ENCODE peak calls at places on chromosome 13, in seven cellular contexts. Z, W, L, F, T, U and K are unnamed samples.

GRCh38 chr13:23859455-23859854 is 29.7 kb downstream of the MIPEP start:
- DNase-seq in Z (no peak), W (no peak), L (no peak), F (no peak), T (no peak), U (no peak), K (no peak)

GRCh38 chr13:99656843-99657506 is 155.7 kb downstream of the TM9SF2 start:
- DNase-seq in Z (no peak), W (no peak), L (no peak), F (peak), T (no peak), U (no peak), K (no peak)

GRCh38 chr13:51721485-51721884 is 82.5 kb downstream of the DHRS12 start:
- DNase-seq in Z (no peak), W (no peak), L (no peak), F (no peak), T (no peak), U (no peak), K (no peak)

GRCh38 chr13:66659291-66660012 is 570.7 kb downstream of the PCDH9 start:
- DNase-seq in Z (no peak), W (no peak), L (no peak), F (no peak), T (no peak), U (peak), K (peak)

GRCh38 chr13:40786568-40786996 is 2.8 kb upstream of the SLC25A15 start:
- DNase-seq in Z (no peak), W (no peak), L (peak), F (no peak), T (no peak), U (peak), K (no peak)

GRCh38 chr13:40666905-40667621 is 622 bp upstream of the FOXO1 start:
- DNase-seq in Z (peak), W (peak), L (peak), F (peak), T (no peak), U (no peak), K (no peak)

GRCh38 chr13:41716236-41716635 is 244.7 kb downstream of the VWA8 start:
- DNase-seq in Z (no peak), W (no peak), L (no peak), F (no peak), T (no peak), U (no peak), K (no peak)

GRCh38 chr13:74299688-74300087 is 165.5 kb upstream of the KLF12 start:
- DNase-seq in Z (no peak), W (no peak), L (no peak), F (no peak), T (no peak), U (no peak), K (no peak)

GRCh38 chr13:111508164-111508870 is 187.9 kb downstream of the TEX29 start:
- DNase-seq in Z (no peak), W (no peak), L (no peak), F (peak), T (no peak), U (no peak), K (no peak)

GRCh38 chr13:85586856-85587255 is 212.4 kb downstream of the SLITRK6 start:
- DNase-seq in Z (no peak), W (no peak), L (no peak), F (no peak), T (no peak), U (no peak), K (no peak)

GRCh38 chr13:46756977-46757376 is 40.0 kb downstream of the ESD start:
- DNase-seq in Z (no peak), W (no peak), L (no peak), F (no peak), T (no peak), U (no peak), K (no peak)

GRCh38 chr13:68984688-68985319 is 1122.8 kb upstream of the ATXN8OS start:
- DNase-seq in Z (no peak), W (no peak), L (no peak), F (no peak), T (no peak), U (no peak), K (no peak)

GRCh38 chr13:59607172-59607571 is 556.6 kb downstream of the DIAPH3 start:
- DNase-seq in Z (no peak), W (no peak), L (no peak), F (no peak), T (no peak), U (no peak), K (no peak)

GRCh38 chr13:21137696-21138095 is 38.7 kb downstream of the SKA3 start:
- DNase-seq in Z (no peak), W (no peak), L (no peak), F (no peak), T (no peak), U (peak), K (no peak)

GRCh38 chr13:104810242-104810641 is 1725.2 kb downstream of the EFNB2 start:
- DNase-seq in Z (no peak), W (no peak), L (no peak), F (no peak), T (no peak), U (no peak), K (no peak)

GRCh38 chr13:21668665-21669599 is 1.9 kb upstream of the FGF9 start:
- DNase-seq in Z (no peak), W (peak), L (peak), F (peak), T (no peak), U (no peak), K (no peak)

GRCh38 chr13:34017231-34017630 is 199.3 kb downstream of the RFC3 start:
- DNase-seq in Z (no peak), W (no peak), L (no peak), F (no peak), T (no peak), U (no peak), K (no peak)

GRCh38 chr13:99083976-99084375 is 106.1 kb upstream of the DOCK9 start:
- DNase-seq in Z (no peak), W (no peak), L (no peak), F (no peak), T (no peak), U (no peak), K (no peak)

GRCh38 chr13:65710514-65710913 is 1519.6 kb downstream of the PCDH9 start:
- DNase-seq in Z (no peak), W (no peak), L (no peak), F (no peak), T (no peak), U (no peak), K (no peak)

GRCh38 chr13:21117104-21117809 is 55.9 kb upstream of the LATS2 start:
- DNase-seq in Z (no peak), W (no peak), L (no peak), F (no peak), T (no peak), U (no peak), K (no peak)

GRCh38 chr13:37701306-37701705 is 102.7 kb upstream of the POSTN start:
- DNase-seq in Z (no peak), W (no peak), L (no peak), F (no peak), T (no peak), U (no peak), K (no peak)

GRCh38 chr13:59906413-59907027 is 257.2 kb downstream of the DIAPH3 start:
- DNase-seq in Z (peak), W (no peak), L (peak), F (peak), T (peak), U (no peak), K (no peak)

GRCh38 chr13:20359335-20359734 is 127.2 kb upstream of the GJB6 start:
- DNase-seq in Z (no peak), W (no peak), L (peak), F (no peak), T (peak), U (peak), K (peak)

GRCh38 chr13:37090912-37091311 is 14.6 kb downstream of the CSNK1A1L start:
- DNase-seq in Z (no peak), W (no peak), L (no peak), F (no peak), T (no peak), U (no peak), K (no peak)

GRCh38 chr13:88461272-88462009 is 790.3 kb downstream of the SLITRK5 start:
- DNase-seq in Z (no peak), W (no peak), L (no peak), F (no peak), T (no peak), U (no peak), K (no peak)

GRCh38 chr13:24254151-24254810 is 55.1 kb upstream of the C1QTNF9 start:
- DNase-seq in Z (no peak), W (peak), L (no peak), F (no peak), T (peak), U (no peak), K (no peak)

GRCh38 chr13:27857271-27857670 is 62.5 kb upstream of the PDX1 start:
- DNase-seq in Z (no peak), W (no peak), L (no peak), F (peak), T (no peak), U (no peak), K (no peak)

GRCh38 chr13:44618326-44618725 is 42.2 kb upstream of the TSC22D1 start:
- DNase-seq in Z (no peak), W (no peak), L (no peak), F (no peak), T (no peak), U (peak), K (no peak)

GRCh38 chr13:24097064-24097463 is 63.5 kb upstream of the SPATA13 start:
- DNase-seq in Z (no peak), W (no peak), L (no peak), F (no peak), T (peak), U (peak), K (peak)

GRCh38 chr13:110643324-110643723 is 28.0 kb downstream of the NAXD start:
- DNase-seq in Z (no peak), W (no peak), L (no peak), F (no peak), T (no peak), U (no peak), K (no peak)

GRCh38 chr13:38538412-38538811 is 148.5 kb upstream of the FREM2 start:
- DNase-seq in Z (no peak), W (no peak), L (no peak), F (peak), T (no peak), U (no peak), K (no peak)

GRCh38 chr13:102569488-102569887 is 27.3 kb upstream of the TPP2 start:
- DNase-seq in Z (no peak), W (no peak), L (no peak), F (no peak), T (no peak), U (no peak), K (no peak)

GRCh38 chr13:110517505-110518149 is 43.9 kb downstream of the RAB20 start:
- DNase-seq in Z (no peak), W (no peak), L (no peak), F (no peak), T (no peak), U (no peak), K (no peak)